ENCODE peak calls at places on chromosomes 2 and 18, in eight cellular contexts. R is GM23338; E is H54; V is activated T-helper 1 cell treated with Interleukin-2 at 50 U/mL for 16 hours; S is prostate gland; A is Caki2; O is frontal cortex; W is stimulated activated CD4-positive, alpha-beta T cell treated with anti-CD3 and anti-CD28 coated beads, TNF-alpha, amount 100 ng/mL, for 1 hour. D is an unnamed sample.

GRCh38 chr2:26459991-26460612 is 17.8 kb downstream of the OTOF start:
- DNase-seq in R (peak), E (no peak), V (no peak), S (no peak), A (no peak), O (no peak), W (no peak), D (no peak)

GRCh38 chr2:211390506-211390905 is 834.1 kb downstream of the CPS1 start:
- DNase-seq in R (no peak), E (no peak), V (no peak), S (no peak), A (no peak), O (no peak), W (no peak), D (no peak)

GRCh38 chr2:224565452-224566035 is 19.6 kb downstream of the CUL3 start:
- DNase-seq in R (no peak), E (no peak), V (no peak), S (no peak), A (no peak), O (no peak), W (no peak), D (no peak)

GRCh38 chr18:3248062-3248669 is 565 bp downstream of the MYL12A start:
- DNase-seq in R (peak), E (no peak), V (no peak), S (no peak), A (no peak), O (no peak), W (no peak), D (peak)

GRCh38 chr2:191738003-191738402 is 60.1 kb downstream of the NABP1 start:
- DNase-seq in R (no peak), E (no peak), V (no peak), S (no peak), A (no peak), O (no peak), W (no peak), D (no peak)

GRCh38 chr18:70454705-70455322 is 166.0 kb downstream of the SOCS6 start:
- DNase-seq in R (peak), E (no peak), V (no peak), S (peak), A (peak), O (peak), W (no peak), D (peak)

GRCh38 chr2:18752667-18753422 is 163.5 kb upstream of the NT5C1B start:
- DNase-seq in R (no peak), E (no peak), V (no peak), S (no peak), A (no peak), O (no peak), W (no peak), D (peak)

GRCh38 chr2:239466755-239467271 is 66.0 kb upstream of the HDAC4 start:
- DNase-seq in R (no peak), E (no peak), V (no peak), S (no peak), A (no peak), O (no peak), W (no peak), D (no peak)

GRCh38 chr2:170533156-170533555 is 182.0 kb upstream of the SP5 start:
- DNase-seq in R (no peak), E (no peak), V (no peak), S (no peak), A (no peak), O (no peak), W (no peak), D (no peak)

GRCh38 chr2:71884303-71885042 is 263.2 kb downstream of the CYP26B1 start:
- DNase-seq in R (no peak), E (no peak), V (no peak), S (no peak), A (no peak), O (no peak), W (no peak), D (peak)

GRCh38 chr2:20702563-20702962 is 35.6 kb downstream of the GDF7 start:
- DNase-seq in R (no peak), E (no peak), V (no peak), S (no peak), A (no peak), O (no peak), W (no peak), D (peak)